ENCODE peak calls at places on chromosomes 6 and 20, in seven cellular contexts. One of them, this sample, is unnamed.

GRCh38 chr6:64012351-64013060 is 376.9 kb downstream of the PHF3 start:
- DNase-seq in MM.1S: peak; percentile 61
- DNase-seq in epithelial cell of esophagus: peak; percentile 75
- DNase-seq in psoas muscle: no peak
- DNase-seq in neural progenitor cell: peak; percentile 73
- DNase-seq in lung: no peak
- DNase-seq in A549: peak; percentile 2
- DNase-seq in this sample: peak; percentile 63

GRCh38 chr6:162964703-162965140 is 236.9 kb downstream of the PACRG start:
- DNase-seq in lung: peak; percentile 53
- DNase-seq in epithelial cell of esophagus: peak; percentile 28
- DNase-seq in psoas muscle: peak; percentile 66
- DNase-seq in A549: no peak
- DNase-seq in neural progenitor cell: no peak
- DNase-seq in MM.1S: no peak
- DNase-seq in this sample: peak; percentile 23

GRCh38 chr6:30357678-30358339 is 12.9 kb downstream of the RPP21 start:
- DNase-seq in neural progenitor cell: peak; percentile 89
- DNase-seq in epithelial cell of esophagus: peak; percentile 75
- DNase-seq in MM.1S: peak; percentile 57
- DNase-seq in A549: peak; percentile 53
- DNase-seq in psoas muscle: no peak
- DNase-seq in lung: no peak
- DNase-seq in this sample: peak; percentile 68

GRCh38 chr6:11826779-11827178 is 48.2 kb upstream of the ADTRP start:
- DNase-seq in MM.1S: no peak
- DNase-seq in psoas muscle: no peak
- DNase-seq in epithelial cell of esophagus: no peak
- DNase-seq in lung: no peak
- DNase-seq in A549: no peak
- DNase-seq in neural progenitor cell: no peak
- DNase-seq in this sample: no peak

GRCh38 chr6:12605888-12606345 is 110.7 kb upstream of the PHACTR1 start:
- DNase-seq in neural progenitor cell: peak; percentile 85
- DNase-seq in A549: peak; percentile 23
- DNase-seq in epithelial cell of esophagus: peak; percentile 85
- DNase-seq in lung: peak; percentile 59
- DNase-seq in MM.1S: peak; percentile 81
- DNase-seq in psoas muscle: no peak
- DNase-seq in this sample: peak; percentile 68

GRCh38 chr6:136466789-136467585 is 83.2 kb downstream of the MAP7 start:
- DNase-seq in lung: no peak
- DNase-seq in MM.1S: no peak
- DNase-seq in psoas muscle: no peak
- DNase-seq in A549: no peak
- DNase-seq in neural progenitor cell: peak; percentile 75
- DNase-seq in epithelial cell of esophagus: no peak
- DNase-seq in this sample: no peak

GRCh38 chr6:136030131-136030530 is 178.6 kb downstream of the PDE7B start:
- DNase-seq in lung: no peak
- DNase-seq in A549: no peak
- DNase-seq in psoas muscle: no peak
- DNase-seq in neural progenitor cell: no peak
- DNase-seq in MM.1S: no peak
- DNase-seq in epithelial cell of esophagus: no peak
- DNase-seq in this sample: no peak

GRCh38 chr20:50762435-50763201 is 31.2 kb downstream of the PARD6B start:
- DNase-seq in psoas muscle: peak; percentile 93
- DNase-seq in A549: peak; percentile 51
- DNase-seq in lung: peak; percentile 72
- DNase-seq in epithelial cell of esophagus: peak; percentile 75
- DNase-seq in neural progenitor cell: no peak
- DNase-seq in MM.1S: no peak
- DNase-seq in this sample: peak; percentile 76

GRCh38 chr20:46010491-46011405 is 2.0 kb downstream of the MMP9 start:
- DNase-seq in psoas muscle: no peak
- DNase-seq in epithelial cell of esophagus: peak; percentile 55
- DNase-seq in neural progenitor cell: peak; percentile 22
- DNase-seq in MM.1S: no peak
- DNase-seq in A549: no peak
- DNase-seq in lung: no peak
- DNase-seq in this sample: peak; percentile 39

GRCh38 chr20:61443541-61444126 is 191.6 kb downstream of the CDH4 start:
- DNase-seq in psoas muscle: no peak
- DNase-seq in A549: no peak
- DNase-seq in epithelial cell of esophagus: peak; percentile 17
- DNase-seq in neural progenitor cell: no peak
- DNase-seq in MM.1S: no peak
- DNase-seq in lung: no peak
- DNase-seq in this sample: no peak
- H3K4me3 ChIP-seq in psoas muscle: no peak overlapping the region
- H3K4me3 ChIP-seq in A549: no peak overlapping the region
- H3K4me3 ChIP-seq in epithelial cell of esophagus: no peak overlapping the region
- H3K4me3 ChIP-seq in neural progenitor cell: no peak overlapping the region
- H3K4me3 ChIP-seq in MM.1S: no peak overlapping the region
- H3K4me3 ChIP-seq in lung: no peak overlapping the region
- H3K4me3 ChIP-seq in this sample: no peak overlapping the region

DNA sequence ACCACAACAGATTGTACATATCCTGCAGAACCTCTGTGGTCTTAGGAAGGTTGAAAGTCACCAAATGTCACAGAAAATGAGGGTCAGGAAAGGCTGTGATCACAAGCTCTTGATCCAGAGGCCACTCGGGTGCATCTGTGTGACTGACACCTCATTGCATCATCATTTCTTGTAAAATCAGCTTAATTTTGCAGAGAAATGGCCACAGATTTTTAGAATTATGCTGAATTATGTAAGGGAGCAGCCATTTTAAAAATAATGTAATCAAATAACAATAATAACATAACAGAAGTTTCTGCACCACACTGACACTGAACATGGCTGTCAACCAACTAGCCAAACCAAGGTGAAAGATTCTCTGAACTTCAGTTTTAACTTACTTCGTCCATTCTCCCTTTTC is 32.5 kb upstream of the PRND start:
- DNase-seq in MM.1S: no peak
- DNase-seq in lung: no peak
- DNase-seq in neural progenitor cell: no peak
- DNase-seq in psoas muscle: no peak
- DNase-seq in epithelial cell of esophagus: no peak
- DNase-seq in A549: no peak
- DNase-seq in this sample: no peak
- H3K4me3 ChIP-seq in MM.1S: no peak overlapping the region
- H3K4me3 ChIP-seq in lung: no peak overlapping the region
- H3K4me3 ChIP-seq in neural progenitor cell: no peak overlapping the region
- H3K4me3 ChIP-seq in psoas muscle: peak overlapping the region; percentile 90
- H3K4me3 ChIP-seq in epithelial cell of esophagus: no peak overlapping the region
- H3K4me3 ChIP-seq in A549: no peak overlapping the region
- H3K4me3 ChIP-seq in this sample: no peak overlapping the region

GRCh38 chr20:47784256-47784598 is 1.1 kb downstream of the SULF2 start:
- DNase-seq in MM.1S: no peak
- DNase-seq in neural progenitor cell: no peak
- DNase-seq in lung: no peak
- DNase-seq in A549: no peak
- DNase-seq in epithelial cell of esophagus: no peak
- DNase-seq in psoas muscle: no peak
- DNase-seq in this sample: no peak

GRCh38 chr20:47784599-47785320 is 521 bp downstream of the SULF2 start:
- DNase-seq in neural progenitor cell: peak; percentile 72
- DNase-seq in lung: no peak
- DNase-seq in MM.1S: peak; percentile 34
- DNase-seq in A549: peak; percentile 80
- DNase-seq in psoas muscle: peak; percentile 59
- DNase-seq in epithelial cell of esophagus: peak; percentile 55
- DNase-seq in this sample: peak; percentile 41

GRCh38 chr20:47785900-47786762 is 850 bp upstream of the SULF2 start:
- DNase-seq in A549: peak; percentile 80
- DNase-seq in epithelial cell of esophagus: peak; percentile 85
- DNase-seq in psoas muscle: peak; percentile 70
- DNase-seq in MM.1S: peak; percentile 88
- DNase-seq in lung: peak; percentile 49
- DNase-seq in neural progenitor cell: peak; percentile 88
- DNase-seq in this sample: peak; percentile 70

GRCh38 chr20:47786763-47787107 is 1.5 kb upstream of the SULF2 start:
- DNase-seq in MM.1S: no peak
- DNase-seq in lung: no peak
- DNase-seq in psoas muscle: no peak
- DNase-seq in neural progenitor cell: no peak
- DNase-seq in A549: no peak
- DNase-seq in epithelial cell of esophagus: no peak
- DNase-seq in this sample: no peak

GRCh38 chr20:47785321-47785899 is at the start of gene SULF2:
- DNase-seq in lung: no peak
- DNase-seq in epithelial cell of esophagus: peak; percentile 50
- DNase-seq in MM.1S: peak; percentile 60
- DNase-seq in psoas muscle: peak; percentile 61
- DNase-seq in A549: no peak
- DNase-seq in neural progenitor cell: peak; percentile 83
- DNase-seq in this sample: no peak
- H3K4me3 ChIP-seq in lung: peak within 1 kb of the TSS; percentile 50
- H3K4me3 ChIP-seq in epithelial cell of esophagus: peak within 1 kb of the TSS; percentile 93
- H3K4me3 ChIP-seq in MM.1S: peak within 1 kb of the TSS; percentile 95
- H3K4me3 ChIP-seq in psoas muscle: peak within 1 kb of the TSS; percentile 64
- H3K4me3 ChIP-seq in A549: peak within 1 kb of the TSS; percentile 69
- H3K4me3 ChIP-seq in neural progenitor cell: peak within 1 kb of the TSS; percentile 73
- H3K4me3 ChIP-seq in this sample: peak within 1 kb of the TSS; percentile 65

GRCh38 chr6:45757443-45758121 is 258.1 kb downstream of the CLIC5 start:
- DNase-seq in psoas muscle: no peak
- DNase-seq in neural progenitor cell: no peak
- DNase-seq in lung: no peak
- DNase-seq in A549: no peak
- DNase-seq in MM.1S: no peak
- DNase-seq in epithelial cell of esophagus: no peak
- DNase-seq in this sample: no peak

GRCh38 chr6:45756611-45757010 is 259.0 kb downstream of the CLIC5 start:
- DNase-seq in MM.1S: no peak
- DNase-seq in lung: no peak
- DNase-seq in A549: no peak
- DNase-seq in neural progenitor cell: no peak
- DNase-seq in epithelial cell of esophagus: no peak
- DNase-seq in psoas muscle: no peak
- DNase-seq in this sample: no peak

GRCh38 chr6:45763281-45763680 is 252.4 kb downstream of the CLIC5 start:
- DNase-seq in lung: no peak
- DNase-seq in epithelial cell of esophagus: no peak
- DNase-seq in neural progenitor cell: no peak
- DNase-seq in A549: no peak
- DNase-seq in psoas muscle: no peak
- DNase-seq in MM.1S: no peak
- DNase-seq in this sample: no peak

GRCh38 chr6:45754432-45754831 is 261.2 kb downstream of the CLIC5 start:
- DNase-seq in A549: no peak
- DNase-seq in lung: no peak
- DNase-seq in neural progenitor cell: no peak
- DNase-seq in psoas muscle: no peak
- DNase-seq in MM.1S: no peak
- DNase-seq in epithelial cell of esophagus: no peak
- DNase-seq in this sample: no peak

GRCh38 chr6:45759134-45759849 is 256.4 kb downstream of the CLIC5 start:
- DNase-seq in A549: no peak
- DNase-seq in psoas muscle: no peak
- DNase-seq in epithelial cell of esophagus: no peak
- DNase-seq in neural progenitor cell: no peak
- DNase-seq in lung: no peak
- DNase-seq in MM.1S: no peak
- DNase-seq in this sample: no peak
- H3K4me3 ChIP-seq in A549: no peak overlapping the region
- H3K4me3 ChIP-seq in psoas muscle: no peak overlapping the region
- H3K4me3 ChIP-seq in epithelial cell of esophagus: no peak overlapping the region
- H3K4me3 ChIP-seq in neural progenitor cell: no peak overlapping the region
- H3K4me3 ChIP-seq in lung: no peak overlapping the region
- H3K4me3 ChIP-seq in MM.1S: no peak overlapping the region
- H3K4me3 ChIP-seq in this sample: no peak overlapping the region

GRCh38 chr6:157831424-157832249 is 8.6 kb downstream of the SNX9 start:
- DNase-seq in MM.1S: no peak
- DNase-seq in neural progenitor cell: peak; percentile 68
- DNase-seq in lung: no peak
- DNase-seq in epithelial cell of esophagus: no peak
- DNase-seq in psoas muscle: no peak
- DNase-seq in A549: no peak
- DNase-seq in this sample: no peak
- H3K4me3 ChIP-seq in MM.1S: no peak overlapping the region
- H3K4me3 ChIP-seq in neural progenitor cell: peak overlapping the region; percentile 20
- H3K4me3 ChIP-seq in lung: no peak overlapping the region
- H3K4me3 ChIP-seq in epithelial cell of esophagus: no peak overlapping the region
- H3K4me3 ChIP-seq in psoas muscle: no peak overlapping the region
- H3K4me3 ChIP-seq in A549: no peak overlapping the region
- H3K4me3 ChIP-seq in this sample: no peak overlapping the region

DNA sequence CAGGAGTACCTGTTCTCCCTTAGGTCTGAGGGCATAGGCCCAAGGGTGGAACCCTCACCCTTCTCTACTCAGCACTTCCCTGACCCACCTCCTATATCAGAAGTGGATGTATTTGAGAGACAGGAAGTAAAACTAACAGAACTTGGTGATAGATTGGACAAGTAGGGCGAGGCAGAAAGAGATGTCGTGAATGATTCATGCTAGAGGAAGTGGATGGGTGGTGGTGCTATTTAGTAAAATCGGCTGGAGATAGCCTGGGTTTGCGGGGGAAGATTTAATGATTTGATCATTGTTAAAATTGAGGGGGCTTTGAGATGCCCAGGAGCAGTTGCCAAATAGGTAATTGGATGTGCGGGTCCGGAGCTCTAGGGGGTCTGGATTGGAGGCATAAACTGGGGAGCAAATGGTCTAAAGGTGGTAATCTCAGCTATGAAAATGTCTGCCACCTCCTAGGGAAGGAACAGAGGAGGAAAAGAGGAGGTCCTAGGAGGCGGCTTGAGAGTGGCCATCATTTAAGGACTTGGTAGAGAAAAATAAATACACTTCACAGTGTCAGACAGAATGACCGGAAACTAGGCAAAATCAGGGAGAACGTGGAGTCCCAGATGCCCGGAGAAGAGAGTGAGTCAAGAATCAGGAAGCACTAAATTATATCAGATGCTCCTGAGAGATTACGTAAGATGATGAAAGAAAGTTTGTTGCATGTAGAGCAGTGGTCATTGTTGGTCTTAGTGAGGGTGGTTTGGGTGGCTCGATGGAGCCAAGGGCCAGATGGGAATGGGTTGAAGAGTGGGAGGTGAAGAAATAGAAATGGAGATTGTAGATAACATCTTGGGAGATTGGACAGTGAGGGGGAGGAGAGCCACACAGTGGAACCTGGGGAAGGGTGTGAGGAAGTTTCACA is 142.0 kb downstream of the CEP57L1 start:
- DNase-seq in lung: no peak
- DNase-seq in neural progenitor cell: no peak
- DNase-seq in psoas muscle: no peak
- DNase-seq in MM.1S: no peak
- DNase-seq in A549: no peak
- DNase-seq in epithelial cell of esophagus: peak; percentile 42
- DNase-seq in this sample: peak; percentile 68
- H3K4me3 ChIP-seq in lung: no peak overlapping the region
- H3K4me3 ChIP-seq in neural progenitor cell: no peak overlapping the region
- H3K4me3 ChIP-seq in psoas muscle: no peak overlapping the region
- H3K4me3 ChIP-seq in MM.1S: no peak overlapping the region
- H3K4me3 ChIP-seq in A549: no peak overlapping the region
- H3K4me3 ChIP-seq in epithelial cell of esophagus: no peak overlapping the region
- H3K4me3 ChIP-seq in this sample: no peak overlapping the region

DNA sequence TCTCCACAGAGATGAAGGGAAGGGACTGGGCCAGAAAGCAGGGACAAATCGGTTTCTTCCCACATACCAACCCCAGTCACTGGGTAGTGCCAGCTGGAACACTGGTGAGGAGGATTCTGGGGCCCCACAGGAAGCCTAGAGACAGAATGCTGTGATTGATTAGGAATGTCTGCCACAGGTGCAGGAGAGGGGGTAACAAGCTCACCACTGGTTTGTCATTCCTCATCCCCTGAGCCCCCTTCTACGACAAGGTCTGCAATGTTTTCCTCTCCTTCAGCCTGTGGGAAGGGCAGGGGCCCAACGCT is 89.8 kb downstream of the PREX1 start:
- DNase-seq in psoas muscle: no peak
- DNase-seq in lung: no peak
- DNase-seq in neural progenitor cell: no peak
- DNase-seq in MM.1S: no peak
- DNase-seq in epithelial cell of esophagus: no peak
- DNase-seq in A549: no peak
- DNase-seq in this sample: no peak
- H3K4me3 ChIP-seq in psoas muscle: no peak overlapping the region
- H3K4me3 ChIP-seq in lung: no peak overlapping the region
- H3K4me3 ChIP-seq in neural progenitor cell: no peak overlapping the region
- H3K4me3 ChIP-seq in MM.1S: no peak overlapping the region
- H3K4me3 ChIP-seq in epithelial cell of esophagus: no peak overlapping the region
- H3K4me3 ChIP-seq in A549: no peak overlapping the region
- H3K4me3 ChIP-seq in this sample: no peak overlapping the region

This sample was measured in bronchial epithelial cell.